ENCODE peak calls at places on chromosome 4, in nine cellular contexts. S is RWPE2, E is H9, O is tibial nerve, H is testis, M is coronary artery, T is cardiac muscle cell, P is HFFc6, V is fibroblast of mammary gland. W is an unnamed sample.
A peak's percentile ranks its signal among the peaks of the same experiment; 100 is the strongest.

GRCh38 chr4:8267077-8267476 is 2.5 kb upstream of the HTRA3 start:
- DNase-seq in P (peak; percentile 22), V (peak; percentile 62), E (peak; percentile 80), M (no peak), O (peak; percentile 67), H (peak; percentile 89), S (no peak), T (peak; percentile 88), W (no peak)

GRCh38 chr4:19941434-19941833 is 310.3 kb upstream of the SLIT2 start:
- DNase-seq in H (no peak), E (no peak), O (no peak), M (no peak), T (no peak), S (no peak), P (no peak), V (no peak), W (no peak)

GRCh38 chr4:72933029-72933428 is 136.5 kb downstream of the COX18 start:
- DNase-seq in P (no peak), E (no peak), M (no peak), V (no peak), H (no peak), S (no peak), T (no peak), O (no peak), W (no peak)

GRCh38 chr4:55838356-55838755 is 15.1 kb upstream of the EXOC1 start:
- DNase-seq in P (no peak), T (no peak), E (no peak), S (no peak), V (peak; percentile 44), H (no peak), M (no peak), O (no peak), W (no peak)

GRCh38 chr4:26860922-26861433 is 337 bp downstream of the STIM2 start:
- DNase-seq in P (peak; percentile 47), S (peak; percentile 66), H (peak; percentile 57), O (no peak), M (peak; percentile 81), T (peak; percentile 72), E (peak; percentile 57), V (peak; percentile 33), W (peak; percentile 60)

GRCh38 chr4:25441519-25442117 is 64.6 kb downstream of the ANAPC4 start:
- DNase-seq in H (peak; percentile 81), V (peak; percentile 58), S (no peak), O (peak; percentile 43), E (peak; percentile 71), T (peak; percentile 81), M (no peak), P (peak; percentile 55), W (no peak)

GRCh38 chr4:84673475-84674230 is 90.7 kb downstream of the CDS1 start:
- DNase-seq in T (peak; percentile 88), H (no peak), P (peak; percentile 89), M (no peak), O (no peak), V (peak; percentile 94), S (no peak), E (no peak), W (no peak)

GRCh38 chr4:185523862-185524261 is 11.4 kb downstream of the PDLIM3 start:
- DNase-seq in V (no peak), S (no peak), T (no peak), H (no peak), O (no peak), E (no peak), M (no peak), P (no peak), W (no peak)

GRCh38 chr4:82984459-82984858 is 26.2 kb downstream of the LIN54 start:
- DNase-seq in V (peak; percentile 78), M (no peak), O (no peak), H (no peak), E (no peak), P (peak; percentile 76), S (no peak), T (peak; percentile 22), W (no peak)

GRCh38 chr4:87025614-87026041 is 90.8 kb downstream of the AFF1 start:
- DNase-seq in M (no peak), P (no peak), V (no peak), H (no peak), O (no peak), S (no peak), E (no peak), T (no peak), W (no peak)

GRCh38 chr4:123649248-123649643 is 252.7 kb downstream of the SPRY1 start:
- DNase-seq in M (no peak), V (no peak), E (no peak), S (no peak), O (no peak), P (no peak), H (no peak), T (peak; percentile 19), W (no peak)

GRCh38 chr4:7978489-7978888 is 38.8 kb upstream of the AFAP1 start:
- DNase-seq in S (peak; percentile 88), V (no peak), T (peak; percentile 15), E (no peak), O (no peak), M (no peak), P (no peak), H (no peak), W (no peak)

GRCh38 chr4:74559853-74560252 is 114.9 kb downstream of the AREG start:
- DNase-seq in M (no peak), O (no peak), T (no peak), E (no peak), V (no peak), H (no peak), P (no peak), S (no peak), W (no peak)

GRCh38 chr4:75895744-75896314 is 6.4 kb downstream of the PPEF2 start:
- DNase-seq in S (no peak), M (no peak), T (peak; percentile 45), E (peak; percentile 45), O (no peak), V (peak; percentile 38), P (no peak), H (no peak), W (no peak)

GRCh38 chr4:80185787-80186548 is 11.3 kb upstream of the PRDM8 start:
- DNase-seq in H (no peak), O (no peak), M (no peak), T (no peak), S (no peak), V (no peak), P (no peak), E (no peak), W (no peak)

DNA sequence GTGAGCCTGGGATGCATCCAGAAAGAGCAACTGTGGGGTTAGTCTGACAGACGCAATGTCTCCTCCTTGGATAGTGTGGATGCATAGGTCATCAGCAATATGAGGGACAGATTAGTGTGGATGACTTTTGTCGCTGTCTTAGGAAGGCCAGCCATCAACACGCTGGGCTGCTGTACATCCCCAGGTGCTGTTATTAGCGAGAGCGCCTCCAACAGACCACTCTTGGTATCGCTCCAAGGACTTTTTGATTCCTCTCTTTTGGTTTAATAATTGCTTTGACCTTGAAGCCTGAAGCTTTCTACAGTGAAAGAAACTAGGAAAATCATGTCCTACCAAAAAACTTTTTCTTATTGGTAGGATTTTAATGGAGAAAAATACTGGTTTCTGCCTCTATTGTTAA is 76.7 kb downstream of the TMEM131L start:
- DNase-seq in H (no peak), E (no peak), S (no peak), V (no peak), T (no peak), M (no peak), O (no peak), P (no peak), W (no peak)
- TF ChIP-seq CTCF in H (no peak), E (peak; percentile 63), S (no peak), V (peak; percentile 7), T (no peak), M (no peak), O (no peak), P (peak; percentile 48), W (peak; percentile 36)

GRCh38 chr4:164933244-164933643 is 44.2 kb downstream of the TRIM61 start:
- DNase-seq in P (no peak), V (no peak), T (no peak), O (no peak), M (no peak), S (no peak), E (no peak), H (no peak), W (no peak)

GRCh38 chr4:164937576-164938270 is 39.7 kb downstream of the TRIM61 start:
- DNase-seq in P (no peak), T (peak; percentile 32), H (peak; percentile 81), M (no peak), S (no peak), O (peak; percentile 29), E (peak; percentile 65), V (peak; percentile 67), W (no peak)

GRCh38 chr4:164931551-164932324 is 45.7 kb downstream of the TRIM61 start:
- DNase-seq in H (no peak), V (peak; percentile 6), S (no peak), P (no peak), O (no peak), M (no peak), E (no peak), T (no peak), W (no peak)

GRCh38 chr4:164930647-164931046 is 46.8 kb downstream of the TRIM61 start:
- DNase-seq in V (no peak), S (no peak), M (no peak), T (no peak), P (no peak), O (no peak), H (no peak), E (no peak), W (no peak)

GRCh38 chr4:164935363-164935762 is 42.1 kb downstream of the TRIM61 start:
- DNase-seq in V (no peak), O (no peak), P (no peak), E (peak; percentile 51), S (no peak), H (no peak), M (no peak), T (no peak), W (no peak)
- TF ChIP-seq CTCF in V (no peak), O (no peak), P (no peak), E (peak; percentile 72), S (peak; percentile 23), H (no peak), M (no peak), T (no peak), W (no peak)

GRCh38 chr4:108224628-108225053 is 55.9 kb upstream of the LEF1 start:
- DNase-seq in P (no peak), T (peak; percentile 62), E (no peak), O (no peak), V (peak; percentile 58), M (no peak), H (peak; percentile 65), S (no peak), W (no peak)
- TF ChIP-seq CTCF in P (no peak), T (no peak), E (no peak), O (no peak), V (no peak), M (no peak), H (no peak), S (no peak), W (no peak)

DNA sequence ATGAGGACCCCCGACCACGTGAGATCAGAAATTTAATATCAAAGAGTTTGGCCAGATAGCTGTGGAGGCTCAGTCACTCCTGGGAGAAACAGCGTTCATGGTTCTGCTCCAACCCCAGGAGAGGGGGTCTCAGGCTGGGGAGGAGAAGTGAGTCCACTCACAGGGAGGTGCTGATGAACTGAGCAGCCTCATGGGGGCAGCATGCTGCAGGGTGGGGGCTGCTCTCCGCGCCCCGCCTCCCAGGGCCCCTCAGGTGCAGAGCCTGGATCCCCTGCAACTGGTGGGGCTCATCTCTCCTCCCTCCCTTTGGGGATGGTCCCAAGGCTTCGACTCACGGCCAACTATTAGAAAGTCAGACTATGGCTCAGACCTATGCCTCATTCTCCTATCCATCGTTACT is 26.6 kb upstream of the C4orf50 start:
- DNase-seq in E (peak; percentile 59), P (no peak), H (no peak), O (no peak), V (no peak), T (no peak), S (no peak), M (no peak), W (no peak)
- TF ChIP-seq CTCF in E (peak; percentile 67), P (no peak), H (no peak), O (no peak), V (no peak), T (no peak), S (no peak), M (no peak), W (no peak)